ENCODE peak calls at places on chromosomes 11 and 22, in nine cellular contexts. Y, E, P, C, V, Z, D, Q and A are unnamed samples.

GRCh38 chr11:59857444-59858434 is 8.5 kb downstream of the TCN1 start:
- DNase-seq in D (no peak), Q (no peak), V (no peak), Z (no peak), P (peak), E (peak), Y (no peak), C (no peak), A (no peak)

GRCh38 chr11:68369756-68370155 is 57.4 kb downstream of the LRP5 start:
- DNase-seq in D (no peak), V (no peak), C (no peak), Y (no peak), E (no peak), Q (no peak), Z (no peak), P (no peak), A (no peak)

GRCh38 chr22:29065468-29066190 is 4.0 kb upstream of the C22orf31 start:
- DNase-seq in Z (no peak), D (no peak), C (peak), Y (no peak), V (no peak), Q (no peak), E (no peak), P (no peak), A (no peak)

GRCh38 chr11:76830639-76831312 is 29.9 kb upstream of the ACER3 start:
- DNase-seq in Q (no peak), P (no peak), Z (no peak), Y (peak), V (no peak), C (no peak), D (no peak), E (no peak), A (no peak)

GRCh38 chr22:43127166-43127908 is 15.9 kb downstream of the MCAT start:
- DNase-seq in D (no peak), V (peak), Z (no peak), Y (no peak), E (peak), C (no peak), P (peak), Q (no peak), A (no peak)

GRCh38 chr11:113923572-113923971 is 19.0 kb downstream of the HTR3B start:
- DNase-seq in P (no peak), E (no peak), D (no peak), Z (no peak), V (no peak), C (no peak), Q (no peak), Y (no peak), A (no peak)

GRCh38 chr22:29787371-29787980 is 20.3 kb downstream of the UQCR10 start:
- DNase-seq in D (no peak), P (no peak), Z (no peak), C (no peak), Y (no peak), Q (no peak), V (no peak), E (peak), A (no peak)

GRCh38 chr22:24067587-24068376 is 56.7 kb downstream of the CABIN1 start:
- DNase-seq in C (no peak), D (no peak), Y (no peak), V (no peak), E (no peak), Q (peak), Z (no peak), P (no peak), A (peak)

GRCh38 chr11:116371146-116371545 is 401.6 kb downstream of the BUD13 start:
- DNase-seq in V (no peak), P (no peak), E (no peak), Y (no peak), Z (no peak), C (no peak), D (no peak), Q (no peak), A (no peak)

GRCh38 chr22:45446216-45446615 is 32.7 kb downstream of the RIBC2 start:
- DNase-seq in E (no peak), Z (no peak), V (no peak), Q (no peak), Y (peak), D (no peak), P (no peak), C (no peak), A (no peak)

GRCh38 chr11:134019500-134019899 is 49.4 kb upstream of the JAM3 start:
- DNase-seq in E (no peak), Q (no peak), Y (no peak), V (no peak), Z (no peak), C (no peak), D (no peak), P (no peak), A (no peak)

GRCh38 chr11:107689317-107690202 is 22.3 kb downstream of the SLN start:
- DNase-seq in C (peak), V (no peak), E (peak), Q (no peak), Y (peak), P (peak), Z (peak), D (no peak), A (peak)

GRCh38 chr11:38305682-38306081 is 1707.6 kb upstream of the RAG2 start:
- DNase-seq in C (no peak), Z (no peak), P (no peak), Q (no peak), D (no peak), V (no peak), E (no peak), Y (no peak), A (no peak)

GRCh38 chr11:17063171-17064002 is 14.1 kb downstream of the RPS13 start:
- DNase-seq in E (peak), Q (no peak), Y (peak), D (no peak), P (peak), Z (peak), C (no peak), V (peak), A (no peak)

GRCh38 chr22:17366830-17367229 is 2.4 kb upstream of the CECR2 start:
- DNase-seq in P (peak), Y (no peak), Z (no peak), Q (no peak), C (no peak), E (no peak), V (no peak), D (no peak), A (no peak)

GRCh38 chr11:69220581-69221051 is 64.9 kb downstream of the SMIM38 start:
- DNase-seq in P (no peak), V (no peak), E (no peak), Y (peak), C (peak), D (no peak), Q (no peak), Z (no peak), A (peak)

GRCh38 chr11:92225563-92226308 is 1.1 kb downstream of the FAT3 start:
- DNase-seq in V (peak), E (peak), Q (peak), P (no peak), Z (no peak), C (no peak), Y (no peak), D (no peak), A (peak)

GRCh38 chr11:102924851-102925380 is 30.6 kb downstream of the MMP13 start:
- DNase-seq in Z (no peak), Y (no peak), D (peak), C (no peak), P (no peak), E (peak), Q (no peak), V (no peak), A (no peak)

GRCh38 chr11:2194877-2195755 is 23.5 kb upstream of the TH start:
- DNase-seq in E (peak), Q (no peak), Y (peak), V (no peak), D (no peak), Z (peak), P (no peak), C (no peak), A (no peak)

GRCh38 chr11:46674463-46675287 is 25.7 kb downstream of the ARHGAP1 start:
- DNase-seq in V (no peak), C (no peak), Y (peak), P (no peak), Z (no peak), D (no peak), Q (peak), E (no peak), A (peak)

GRCh38 chr22:37639070-37639760 is at the start of gene SH3BP1:
- DNase-seq in P (no peak), Q (peak), C (no peak), Y (no peak), E (peak), Z (peak), V (peak), D (no peak), A (no peak)

GRCh38 chr11:91790873-91791468 is 433.6 kb upstream of the FAT3 start:
- DNase-seq in V (no peak), P (no peak), D (no peak), E (no peak), Z (no peak), C (no peak), Q (no peak), Y (no peak), A (no peak)

GRCh38 chr22:41523464-41524221 is 20.6 kb downstream of the POLR3H start:
- DNase-seq in E (no peak), C (no peak), Y (peak), D (no peak), P (no peak), Q (peak), Z (no peak), V (no peak), A (peak)

GRCh38 chr11:113475160-113475761 is at the start of gene DRD2:
- DNase-seq in D (no peak), Y (no peak), P (no peak), E (peak), C (no peak), Z (no peak), V (no peak), Q (no peak), A (no peak)

GRCh38 chr11:76577199-76577920 is 93.2 kb downstream of the LRRC32 start:
- DNase-seq in E (peak), P (no peak), V (no peak), Q (peak), D (no peak), Z (no peak), C (no peak), Y (peak), A (peak)

GRCh38 chr11:46049325-46049860 is 71.9 kb downstream of the PHF21A start:
- DNase-seq in C (no peak), E (no peak), Q (no peak), D (no peak), Z (no peak), P (no peak), Y (no peak), V (no peak), A (no peak)

GRCh38 chr11:131661137-131661536 is 290.7 kb downstream of the NTM start:
- DNase-seq in Q (no peak), E (no peak), D (no peak), Z (no peak), V (no peak), P (no peak), C (no peak), Y (peak), A (no peak)

GRCh38 chr22:19130959-19131684 is at the start of gene TSSK2:
- DNase-seq in C (no peak), V (no peak), Y (no peak), Q (no peak), D (no peak), Z (no peak), E (no peak), P (no peak), A (no peak)

GRCh38 chr11:61577383-61578118 is 3.3 kb downstream of the SYT7 start:
- DNase-seq in Z (no peak), E (no peak), Y (no peak), C (no peak), Q (no peak), V (no peak), D (no peak), P (no peak), A (no peak)

GRCh38 chr11:104060820-104061219 is 24.4 kb downstream of the DDI1 start:
- DNase-seq in C (no peak), Z (no peak), Q (no peak), Y (no peak), D (no peak), V (no peak), P (no peak), E (no peak), A (no peak)

DNA sequence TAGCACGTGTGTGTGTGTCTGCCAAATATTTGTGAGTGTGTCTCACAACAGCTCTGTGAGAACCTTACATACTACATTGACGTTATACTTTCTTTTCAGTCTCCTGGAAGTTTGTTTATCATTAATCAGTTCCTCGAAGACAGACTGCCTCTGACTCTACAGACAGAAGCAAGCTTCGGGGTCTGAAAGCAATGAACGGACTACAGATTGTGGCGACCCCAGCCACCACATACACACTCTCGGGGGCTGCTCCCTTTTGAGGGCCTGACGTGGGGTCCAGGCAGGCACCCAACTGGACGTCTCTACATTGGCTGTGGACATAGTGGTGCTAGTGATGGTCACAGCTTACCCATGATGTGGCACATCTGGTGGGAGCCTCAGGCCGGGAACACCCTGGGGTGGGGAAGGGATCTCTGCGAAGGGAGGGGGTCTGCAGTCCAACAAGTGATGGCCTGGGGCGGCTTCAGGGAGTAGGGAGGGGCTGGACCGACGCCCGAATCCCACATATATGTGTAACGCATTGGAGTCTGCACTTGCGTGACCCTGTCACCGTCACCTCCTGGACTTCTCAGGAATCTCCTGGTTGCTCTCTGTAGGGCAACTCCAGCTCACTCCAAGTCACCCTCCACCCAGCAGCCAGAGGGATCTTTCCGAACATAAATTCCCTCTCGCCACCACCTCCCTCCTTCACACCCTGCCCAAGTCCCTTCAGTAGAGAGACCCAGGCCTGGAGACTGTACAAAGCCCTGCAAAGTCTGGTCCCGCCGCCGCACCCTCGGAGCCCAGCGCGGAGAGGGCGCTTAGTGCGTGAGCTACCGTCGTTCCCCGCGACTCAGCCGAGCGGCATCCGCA is 30.4 kb upstream of the TRIM29 start:
- DNase-seq in Q (peak), P (no peak), V (no peak), D (no peak), C (no peak), E (no peak), Y (no peak), Z (no peak), A (no peak)
- H3K4me3 ChIP-seq in Q (peak), P (peak), V (no peak), D (peak), C (peak), E (peak), Y (peak), Z (peak), A (no peak)

GRCh38 chr11:47848636-47849155 is 546 bp upstream of the NUP160 start:
- DNase-seq in Z (no peak), Y (no peak), Q (no peak), C (no peak), P (no peak), V (no peak), D (no peak), E (no peak), A (no peak)

GRCh38 chr11:47847537-47847891 is 636 bp downstream of the NUP160 start:
- DNase-seq in Z (no peak), Q (no peak), C (no peak), D (no peak), E (no peak), Y (no peak), P (no peak), V (no peak), A (no peak)

GRCh38 chr11:47850337-47850736 is 2.2 kb upstream of the NUP160 start:
- DNase-seq in Q (no peak), Y (no peak), Z (no peak), C (no peak), P (no peak), E (no peak), V (no peak), D (no peak), A (no peak)

GRCh38 chr11:47847892-47848635 is at the start of gene NUP160:
- DNase-seq in Q (peak), Y (peak), D (no peak), V (peak), Z (peak), P (peak), C (peak), E (peak), A (peak)

DNA sequence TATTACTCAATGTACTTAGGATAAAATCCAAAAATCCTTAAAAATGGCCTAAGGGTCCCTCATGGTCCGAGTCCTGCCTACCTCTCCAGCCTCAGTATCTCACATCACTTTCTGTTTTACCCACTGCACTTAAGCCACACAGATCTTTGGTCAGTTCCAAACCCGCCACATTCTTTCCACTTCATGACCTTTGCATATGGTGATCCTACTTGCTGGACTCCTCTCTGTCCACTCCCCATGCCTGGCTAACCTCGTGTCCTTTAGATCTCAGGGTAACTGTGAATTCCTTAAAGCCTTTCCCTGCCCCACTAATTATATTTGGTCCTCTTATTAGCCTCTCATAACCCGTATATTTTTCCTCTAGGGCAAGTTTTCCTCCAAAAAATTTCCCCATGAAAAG is 1.2 kb downstream of the NUP160 start:
- DNase-seq in Y (no peak), D (no peak), E (no peak), Z (no peak), V (no peak), C (no peak), Q (no peak), P (no peak), A (no peak)
- H3K4me3 ChIP-seq in Y (peak), D (peak), E (peak), Z (peak), V (no peak), C (peak), Q (peak), P (peak), A (no peak)

GRCh38 chr11:315051-315481 is 1.2 kb downstream of the IFITM1 start:
- DNase-seq in P (no peak), Q (peak), Y (no peak), Z (peak), V (peak), D (no peak), E (no peak), C (no peak), A (no peak)

GRCh38 chr11:315516-315994 is 1.7 kb downstream of the IFITM1 start:
- DNase-seq in V (peak), Z (peak), P (no peak), C (peak), Y (no peak), Q (peak), E (no peak), D (no peak), A (no peak)

GRCh38 chr11:316891-317291 is 3.1 kb downstream of the IFITM1 start:
- DNase-seq in C (no peak), Y (no peak), D (no peak), E (no peak), Q (no peak), P (no peak), V (no peak), Z (no peak), A (no peak)

GRCh38 chr11:313787-314547 is at the start of gene IFITM1:
- DNase-seq in P (no peak), D (peak), Q (peak), E (peak), C (peak), V (peak), Z (peak), Y (peak), A (no peak)

GRCh38 chr11:316031-316701 is 2.3 kb downstream of the IFITM1 start:
- DNase-seq in P (no peak), Z (peak), C (peak), D (no peak), V (peak), Q (peak), E (no peak), Y (no peak), A (no peak)
- H3K4me3 ChIP-seq in P (no peak), Z (peak), C (peak), D (peak), V (peak), Q (no peak), E (no peak), Y (peak), A (no peak)

DNA sequence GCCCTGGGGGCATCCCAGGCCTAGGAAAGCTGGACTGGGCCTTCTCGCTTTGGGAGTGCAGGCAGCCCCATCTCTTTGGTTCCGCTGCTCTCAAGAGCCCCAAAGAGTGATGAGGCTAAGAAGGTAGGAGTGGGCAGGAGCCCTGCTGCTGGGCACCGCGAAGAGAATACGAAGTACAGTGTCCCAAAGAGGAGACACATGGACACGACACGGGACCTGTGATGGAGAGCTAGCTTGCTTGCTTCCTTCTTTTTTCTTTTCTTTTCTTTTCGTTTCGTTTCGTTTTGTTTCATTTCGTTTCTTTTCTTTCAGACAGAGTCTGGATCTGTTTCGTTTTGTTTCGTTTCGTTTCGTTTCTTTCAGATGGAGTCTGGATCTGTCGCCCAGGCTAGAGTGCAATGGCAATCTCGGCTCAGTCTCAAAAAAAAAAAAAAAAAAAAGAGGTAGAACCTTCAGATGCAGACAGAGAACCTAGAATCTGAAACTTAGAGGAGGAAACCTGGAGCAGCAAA is 10.6 kb downstream of the MGAT3 start:
- DNase-seq in Y (no peak), P (no peak), C (no peak), Q (no peak), Z (no peak), D (no peak), E (no peak), V (no peak), A (no peak)
- H3K4me3 ChIP-seq in Y (no peak), P (no peak), C (no peak), Q (no peak), Z (no peak), D (no peak), E (no peak), V (no peak), A (no peak)

GRCh38 chr11:57639321-57640067 is 10.2 kb downstream of the YPEL4 start:
- DNase-seq in Z (no peak), C (no peak), E (no peak), V (no peak), D (no peak), Y (peak), Q (no peak), P (no peak), A (no peak)

GRCh38 chr11:57638005-57638760 is 11.5 kb downstream of the YPEL4 start:
- DNase-seq in Z (no peak), Y (peak), Q (peak), D (peak), P (no peak), E (peak), V (peak), C (peak), A (peak)

GRCh38 chr11:57638811-57639320 is 10.8 kb downstream of the YPEL4 start:
- DNase-seq in E (no peak), Z (no peak), C (no peak), D (no peak), Q (no peak), V (no peak), Y (peak), P (no peak), A (no peak)

GRCh38 chr11:57635236-57635635 is 14.5 kb downstream of the YPEL4 start:
- DNase-seq in V (no peak), Z (no peak), E (no peak), P (no peak), Y (no peak), Q (no peak), C (no peak), D (no peak), A (peak)

DNA sequence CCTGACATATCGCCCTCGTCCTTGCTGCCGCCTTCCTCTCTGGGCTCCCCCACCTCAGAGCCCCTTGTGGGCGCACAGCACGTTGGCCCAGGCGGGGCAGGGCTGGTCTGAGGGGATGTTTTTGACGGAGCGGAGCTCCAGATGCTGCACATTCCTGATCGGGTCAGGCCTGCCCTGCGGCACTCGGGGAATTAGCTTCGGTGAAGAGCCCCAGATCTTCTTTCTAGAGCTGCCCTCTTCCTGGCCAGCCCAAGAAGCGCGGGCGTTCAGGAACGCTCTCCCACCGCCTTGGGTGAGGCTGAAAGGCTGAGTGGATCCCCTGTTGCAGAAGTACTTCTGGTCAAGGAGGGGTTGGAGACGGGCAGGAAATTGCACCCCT is 12.1 kb downstream of the YPEL4 start:
- DNase-seq in Q (no peak), D (no peak), E (no peak), C (no peak), Y (no peak), V (no peak), Z (no peak), P (no peak), A (no peak)
- H3K4me3 ChIP-seq in Q (peak), D (peak), E (peak), C (peak), Y (peak), V (no peak), Z (peak), P (peak), A (peak)

GRCh38 chr11:8387693-8388092 is 124.0 kb upstream of the LMO1 start:
- DNase-seq in D (no peak), V (no peak), Q (no peak), E (no peak), Z (no peak), Y (no peak), P (no peak), C (no peak), A (no peak)
- H3K4me3 ChIP-seq in D (no peak), V (no peak), Q (no peak), E (no peak), Z (no peak), Y (no peak), P (no peak), C (no peak), A (no peak)